ENCODE peak calls at places on chromosomes 7 and 10, in eight cellular contexts. T is psoas muscle, H is NB4, O is adipocyte, X is cardiac muscle cell, G is A549, B is heart right ventricle, I is mucosa of descending colon. P is an unnamed sample.
A peak's percentile ranks its signal among the peaks of the same experiment; 100 is the strongest.

GRCh38 chr7:127650842-127651555 is 995 bp upstream of the SND1 start:
- DNase-seq in G (peak; percentile 44), X (peak; percentile 61), I (peak; percentile 33), B (no peak), T (peak; percentile 18), H (peak; percentile 73), O (no peak), P (no peak)

GRCh38 chr7:47244692-47245091 is 337.2 kb downstream of the TNS3 start:
- DNase-seq in B (no peak), H (no peak), X (no peak), I (no peak), T (no peak), O (no peak), G (no peak), P (no peak)

GRCh38 chr10:80544316-80544953 is 6.7 kb downstream of the SH2D4B start:
- DNase-seq in I (no peak), B (no peak), O (no peak), H (no peak), T (no peak), G (no peak), X (no peak), P (no peak)

GRCh38 chr7:115618676-115619075 is 411.9 kb downstream of the TFEC start:
- DNase-seq in O (no peak), T (no peak), X (peak; percentile 38), I (no peak), H (no peak), B (no peak), G (no peak), P (no peak)

GRCh38 chr10:61744469-61744868 is 81.7 kb downstream of the CABCOCO1 start:
- DNase-seq in B (no peak), G (no peak), O (no peak), I (no peak), T (no peak), X (no peak), H (peak; percentile 35), P (no peak)

GRCh38 chr7:7177044-7177517 is 5.3 kb upstream of the C1GALT1 start:
- DNase-seq in T (no peak), B (no peak), H (no peak), X (peak; percentile 67), G (peak; percentile 51), I (no peak), O (peak; percentile 55), P (peak; percentile 81)

GRCh38 chr10:112844681-112845080 is 105.4 kb upstream of the TCF7L2 start:
- DNase-seq in X (no peak), O (peak; percentile 4), T (no peak), H (no peak), B (no peak), I (no peak), G (no peak), P (no peak)

GRCh38 chr7:154646126-154647013 is 356.6 kb downstream of the PAXIP1 start:
- DNase-seq in O (no peak), G (no peak), H (no peak), T (no peak), X (no peak), I (no peak), B (no peak), P (no peak)

GRCh38 chr7:14233026-14233897 is 243.8 kb upstream of the ETV1 start:
- DNase-seq in G (no peak), B (no peak), I (peak; percentile 24), O (no peak), T (no peak), H (no peak), X (peak; percentile 21), P (no peak)

GRCh38 chr10:25142465-25142864 is 32.3 kb upstream of the GPR158 start:
- DNase-seq in H (no peak), T (no peak), O (no peak), G (no peak), I (no peak), B (no peak), X (peak; percentile 34), P (no peak)

GRCh38 chr7:143906895-143907294 is 4.9 kb upstream of the TCAF1 start:
- DNase-seq in B (no peak), O (no peak), G (no peak), X (no peak), H (no peak), T (no peak), I (no peak), P (no peak)

GRCh38 chr7:80087051-80087767 is 47.4 kb upstream of the GNAI1 start:
- DNase-seq in H (no peak), I (no peak), B (no peak), G (no peak), T (no peak), O (peak; percentile 65), X (peak; percentile 94), P (no peak)

GRCh38 chr7:117869374-117869773 is 3.9 kb downstream of the CTTNBP2 start:
- DNase-seq in I (no peak), T (no peak), G (no peak), O (no peak), B (no peak), H (no peak), X (no peak), P (no peak)

GRCh38 chr7:128921866-128922440 is 11.4 kb upstream of the KCP start:
- DNase-seq in B (no peak), O (no peak), T (no peak), I (no peak), H (no peak), X (no peak), G (no peak), P (no peak)

GRCh38 chr10:72740526-72740925 is 48.6 kb downstream of the MCU start:
- DNase-seq in B (peak; percentile 27), T (peak; percentile 27), X (peak; percentile 32), I (no peak), G (peak; percentile 33), O (peak; percentile 43), H (peak; percentile 62), P (no peak)

GRCh38 chr7:87934699-87935372 is 785 bp downstream of the ADAM22 start:
- DNase-seq in O (peak; percentile 33), G (no peak), X (peak; percentile 6), B (no peak), I (peak; percentile 35), T (no peak), H (peak; percentile 21), P (no peak)

GRCh38 chr7:151310578-151310977 is 31.0 kb upstream of the NUB1 start:
- DNase-seq in T (no peak), I (no peak), O (peak; percentile 70), G (peak; percentile 37), X (peak; percentile 39), H (peak; percentile 52), B (no peak), P (no peak)

GRCh38 chr10:79116363-79116762 is 47.6 kb downstream of the ZMIZ1 start:
- DNase-seq in G (no peak), T (no peak), O (no peak), I (no peak), B (no peak), H (no peak), X (no peak), P (no peak)

GRCh38 chr7:100578246-100579183 is 4.8 kb upstream of the SAP25 start:
- DNase-seq in O (no peak), T (no peak), H (no peak), B (no peak), I (peak; percentile 21), X (no peak), G (no peak), P (no peak)

GRCh38 chr10:76428541-76429330 is 997.3 kb downstream of the LRMDA start:
- DNase-seq in X (peak; percentile 96), H (no peak), O (peak; percentile 84), I (no peak), G (no peak), T (no peak), B (no peak), P (no peak)

GRCh38 chr10:18333616-18334015 is 193.4 kb downstream of the CACNB2 start:
- DNase-seq in O (peak; percentile 29), T (no peak), H (no peak), B (no peak), X (no peak), I (no peak), G (no peak), P (no peak)

DNA sequence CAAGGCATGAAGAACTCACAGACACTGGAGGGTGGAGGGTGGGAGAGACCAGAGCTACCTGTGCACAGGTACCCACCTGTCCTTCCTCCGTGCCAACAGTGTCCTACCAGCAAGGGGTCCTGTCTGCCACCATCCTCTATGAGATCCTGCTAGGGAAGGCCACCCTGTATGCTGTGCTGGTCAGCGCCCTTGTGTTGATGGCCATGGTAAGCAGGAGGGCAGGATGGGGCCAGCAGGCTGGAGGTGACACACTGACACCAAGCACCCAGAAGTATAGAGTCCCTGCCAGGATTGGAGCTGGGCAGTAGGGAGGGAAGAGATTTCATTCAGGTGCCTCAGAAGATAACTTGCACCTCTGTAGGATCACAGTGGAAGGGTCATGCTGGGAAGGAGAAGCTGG is 21.8 kb downstream of the PRSS2 start:
- DNase-seq in B (no peak), X (no peak), H (no peak), T (no peak), G (no peak), I (no peak), O (no peak), P (no peak)
- H3K4me3 ChIP-seq in B (no peak overlapping the region), X (no peak overlapping the region), H (no peak overlapping the region), T (no peak overlapping the region), G (no peak overlapping the region), I (no peak overlapping the region), O (no peak overlapping the region), P (no peak overlapping the region)

DNA sequence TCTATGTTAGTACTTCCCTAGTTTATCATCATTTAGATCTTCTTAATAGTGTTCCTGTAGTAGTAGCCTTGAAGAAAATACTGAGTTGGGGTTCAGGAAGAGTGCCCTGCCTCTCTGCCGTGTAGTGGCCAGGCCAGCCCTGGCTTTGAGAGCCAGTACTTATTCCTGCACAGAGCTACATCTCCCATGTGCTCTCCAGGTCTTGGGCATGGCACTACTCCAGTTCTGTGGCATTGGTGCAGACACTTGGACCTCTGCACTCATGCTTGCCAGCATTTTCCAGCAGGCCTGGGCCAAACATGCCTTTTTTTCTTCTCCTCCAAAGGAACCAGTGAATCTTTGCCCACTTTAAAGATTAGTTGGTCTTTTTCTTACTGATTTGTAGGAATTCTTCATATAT is 5.3 kb downstream of the GNG11 start:
- DNase-seq in I (no peak), G (no peak), H (no peak), O (no peak), T (no peak), B (no peak), X (no peak), P (no peak)
- H3K4me3 ChIP-seq in I (no peak overlapping the region), G (no peak overlapping the region), H (no peak overlapping the region), O (no peak overlapping the region), T (no peak overlapping the region), B (no peak overlapping the region), X (no peak overlapping the region), P (no peak overlapping the region)

DNA sequence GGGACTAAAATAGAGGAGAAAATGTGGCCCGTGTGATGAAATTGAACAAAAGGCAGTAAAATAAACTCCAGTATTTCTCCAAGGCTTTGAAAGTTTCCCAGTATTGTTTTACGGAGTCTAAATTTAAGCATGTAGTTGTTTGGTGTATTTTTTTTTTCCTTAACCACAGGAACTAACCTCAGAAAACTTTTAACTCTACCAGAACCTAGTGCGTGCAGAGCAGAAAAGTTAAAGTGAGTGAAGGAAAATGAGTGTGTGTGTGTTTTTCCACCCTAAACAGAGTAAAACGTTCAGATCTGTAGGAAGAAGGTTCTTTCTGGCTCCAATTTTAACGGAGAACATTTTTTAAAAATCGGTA is 812 bp downstream of the PROSER2 start:
- DNase-seq in O (peak; percentile 42), T (no peak), I (no peak), B (no peak), H (no peak), G (no peak), X (peak; percentile 19), P (no peak)
- H3K4me3 ChIP-seq in O (peak overlapping the region; percentile 85), T (peak overlapping the region; percentile 71), I (peak overlapping the region; percentile 35), B (peak overlapping the region; percentile 69), H (peak overlapping the region; percentile 30), G (peak overlapping the region; percentile 99), X (peak overlapping the region; percentile 89), P (peak overlapping the region; percentile 92)

GRCh38 chr10:124522131-124522902 is 60.7 kb downstream of the LHPP start:
- DNase-seq in T (no peak), G (no peak), I (no peak), H (no peak), B (no peak), O (no peak), X (no peak), P (no peak)
- H3K4me3 ChIP-seq in T (no peak overlapping the region), G (no peak overlapping the region), I (no peak overlapping the region), H (no peak overlapping the region), B (no peak overlapping the region), O (no peak overlapping the region), X (no peak overlapping the region), P (no peak overlapping the region)